ENCODE peak calls at places on chromosomes 3 and 15, in eight cellular contexts. One of them, this sample, is unnamed.
A peak's percentile ranks its signal among the peaks of the same experiment; 100 is the strongest.

GRCh38 chr15:25333049-25333448 is 105.8 kb downstream of the UBE3A start:
- DNase-seq in K562: no peak
- DNase-seq in IMR-90: no peak
- DNase-seq in neuronal stem cell: no peak
- DNase-seq in neural progenitor cell: no peak
- DNase-seq in GM23248: no peak
- DNase-seq in Karpas-422: no peak
- DNase-seq in HepG2: no peak
- DNase-seq in this sample: no peak

GRCh38 chr15:85006201-85006600 is 24.5 kb downstream of the PDE8A start:
- DNase-seq in Karpas-422: no peak
- DNase-seq in neural progenitor cell: no peak
- DNase-seq in IMR-90: no peak
- DNase-seq in K562: no peak
- DNase-seq in GM23248: no peak
- DNase-seq in HepG2: no peak
- DNase-seq in neuronal stem cell: no peak
- DNase-seq in this sample: no peak

GRCh38 chr3:17204049-17204650 is 319.4 kb downstream of the PLCL2 start:
- DNase-seq in IMR-90: no peak
- DNase-seq in HepG2: no peak
- DNase-seq in GM23248: no peak
- DNase-seq in neural progenitor cell: no peak
- DNase-seq in neuronal stem cell: no peak
- DNase-seq in K562: no peak
- DNase-seq in Karpas-422: no peak
- DNase-seq in this sample: no peak

GRCh38 chr3:171192176-171192854 is 165.8 kb upstream of the SLC2A2 start:
- DNase-seq in Karpas-422: no peak
- DNase-seq in neural progenitor cell: no peak
- DNase-seq in HepG2: no peak
- DNase-seq in K562: peak; percentile 92
- DNase-seq in GM23248: peak; percentile 77
- DNase-seq in neuronal stem cell: no peak
- DNase-seq in IMR-90: peak; percentile 94
- DNase-seq in this sample: no peak

GRCh38 chr3:186097663-186098451 is 11.0 kb downstream of the ETV5 start:
- DNase-seq in HepG2: peak; percentile 99
- DNase-seq in IMR-90: peak; percentile 78
- DNase-seq in Karpas-422: no peak
- DNase-seq in K562: peak; percentile 35
- DNase-seq in GM23248: peak; percentile 78
- DNase-seq in neural progenitor cell: peak; percentile 95
- DNase-seq in neuronal stem cell: peak; percentile 96
- DNase-seq in this sample: no peak

GRCh38 chr3:186121968-186122367 is 13.1 kb upstream of the ETV5 start:
- DNase-seq in neuronal stem cell: no peak
- DNase-seq in GM23248: no peak
- DNase-seq in HepG2: no peak
- DNase-seq in K562: no peak
- DNase-seq in Karpas-422: no peak
- DNase-seq in neural progenitor cell: no peak
- DNase-seq in IMR-90: no peak
- DNase-seq in this sample: no peak

GRCh38 chr3:63976166-63976861 is 47.0 kb downstream of the PSMD6 start:
- DNase-seq in neuronal stem cell: no peak
- DNase-seq in GM23248: peak; percentile 96
- DNase-seq in Karpas-422: no peak
- DNase-seq in HepG2: peak; percentile 62
- DNase-seq in neural progenitor cell: no peak
- DNase-seq in K562: no peak
- DNase-seq in IMR-90: peak; percentile 96
- DNase-seq in this sample: no peak

GRCh38 chr15:40308844-40309189 is 1.1 kb upstream of the PLCB2 start:
- DNase-seq in Karpas-422: no peak
- DNase-seq in K562: peak; percentile 71
- DNase-seq in IMR-90: no peak
- DNase-seq in HepG2: no peak
- DNase-seq in GM23248: no peak
- DNase-seq in neuronal stem cell: no peak
- DNase-seq in neural progenitor cell: no peak
- DNase-seq in this sample: no peak

GRCh38 chr3:113828605-113829004 is 10.0 kb upstream of the GRAMD1C start:
- DNase-seq in Karpas-422: no peak
- DNase-seq in neural progenitor cell: no peak
- DNase-seq in HepG2: no peak
- DNase-seq in neuronal stem cell: no peak
- DNase-seq in K562: no peak
- DNase-seq in IMR-90: no peak
- DNase-seq in GM23248: no peak
- DNase-seq in this sample: no peak

GRCh38 chr3:188936597-188937107 is 235.1 kb upstream of the TPRG1 start:
- DNase-seq in IMR-90: peak; percentile 22
- DNase-seq in K562: no peak
- DNase-seq in GM23248: no peak
- DNase-seq in HepG2: no peak
- DNase-seq in Karpas-422: no peak
- DNase-seq in neural progenitor cell: no peak
- DNase-seq in neuronal stem cell: no peak
- DNase-seq in this sample: no peak

GRCh38 chr3:168884353-168884903 is 779.1 kb downstream of the MECOM start:
- DNase-seq in GM23248: peak; percentile 93
- DNase-seq in Karpas-422: no peak
- DNase-seq in K562: no peak
- DNase-seq in IMR-90: peak; percentile 87
- DNase-seq in HepG2: no peak
- DNase-seq in neural progenitor cell: no peak
- DNase-seq in neuronal stem cell: no peak
- DNase-seq in this sample: no peak
- H3K9ac ChIP-seq in GM23248: peak overlapping the region; percentile 49
- H3K9ac ChIP-seq in Karpas-422: no peak overlapping the region
- H3K9ac ChIP-seq in K562: no peak overlapping the region
- H3K9ac ChIP-seq in IMR-90: no peak overlapping the region
- H3K9ac ChIP-seq in HepG2: no peak overlapping the region
- H3K9ac ChIP-seq in neural progenitor cell: no peak overlapping the region
- H3K9ac ChIP-seq in neuronal stem cell: no peak overlapping the region
- H3K9ac ChIP-seq in this sample: no peak overlapping the region

DNA sequence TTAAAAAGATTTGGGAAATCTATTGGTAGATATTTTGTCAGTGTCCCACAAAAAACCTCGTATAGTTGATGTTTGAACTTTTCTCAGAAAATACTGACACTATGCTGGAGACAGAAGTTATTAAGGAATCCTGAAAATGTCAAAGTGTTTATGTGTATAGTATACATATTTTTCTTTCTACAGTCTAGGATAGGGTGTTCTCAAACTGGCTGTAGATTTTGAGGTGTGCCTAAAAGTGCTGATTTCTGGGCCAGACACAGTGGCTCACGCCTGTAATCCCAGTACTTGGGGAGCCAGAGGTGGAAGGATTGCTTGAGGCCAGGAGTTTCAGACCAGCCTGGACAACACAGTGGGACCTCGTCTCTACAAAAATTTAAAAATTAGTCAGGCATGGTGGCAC is 322.0 kb downstream of the NLGN1 start:
- DNase-seq in K562: no peak
- DNase-seq in HepG2: no peak
- DNase-seq in GM23248: no peak
- DNase-seq in IMR-90: no peak
- DNase-seq in neural progenitor cell: no peak
- DNase-seq in Karpas-422: no peak
- DNase-seq in neuronal stem cell: no peak
- DNase-seq in this sample: no peak
- H3K4me2 ChIP-seq in K562: no peak overlapping the region
- H3K4me2 ChIP-seq in HepG2: no peak overlapping the region
- H3K4me2 ChIP-seq in GM23248: no peak overlapping the region
- H3K4me2 ChIP-seq in IMR-90: no peak overlapping the region
- H3K4me2 ChIP-seq in neural progenitor cell: peak overlapping the region; percentile 21
- H3K4me2 ChIP-seq in Karpas-422: no peak overlapping the region
- H3K4me2 ChIP-seq in neuronal stem cell: no peak overlapping the region
- H3K4me2 ChIP-seq in this sample: no peak overlapping the region

GRCh38 chr15:70199124-70199482 is 101.4 kb upstream of the TLE3 start:
- DNase-seq in neural progenitor cell: no peak
- DNase-seq in IMR-90: no peak
- DNase-seq in Karpas-422: no peak
- DNase-seq in HepG2: no peak
- DNase-seq in GM23248: no peak
- DNase-seq in K562: no peak
- DNase-seq in neuronal stem cell: no peak
- DNase-seq in this sample: no peak
- H3K9ac ChIP-seq in neural progenitor cell: no peak overlapping the region
- H3K9ac ChIP-seq in IMR-90: no peak overlapping the region
- H3K9ac ChIP-seq in Karpas-422: peak overlapping the region; percentile 83
- H3K9ac ChIP-seq in HepG2: no peak overlapping the region
- H3K9ac ChIP-seq in GM23248: no peak overlapping the region
- H3K9ac ChIP-seq in K562: no peak overlapping the region
- H3K9ac ChIP-seq in neuronal stem cell: no peak overlapping the region
- H3K9ac ChIP-seq in this sample: no peak overlapping the region

DNA sequence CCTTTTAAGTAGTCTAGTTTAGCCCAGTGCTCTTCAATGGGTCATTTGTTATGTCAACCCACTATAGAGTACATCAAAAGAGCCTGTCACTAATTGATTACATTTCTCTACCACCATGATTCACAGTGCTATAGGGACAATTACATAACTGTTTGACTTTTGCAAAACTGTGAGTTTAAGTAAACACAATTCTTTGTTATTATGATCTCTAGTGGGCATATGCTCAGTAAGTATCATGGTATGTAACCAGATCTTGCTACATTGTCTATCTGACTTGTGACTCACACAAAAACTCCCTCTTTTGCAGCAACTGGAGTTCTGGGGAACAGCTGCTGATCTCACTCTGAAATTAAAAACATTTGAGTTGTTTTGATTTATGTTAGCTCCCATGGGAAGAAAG is 470.6 kb downstream of the ROBO1 start:
- DNase-seq in K562: no peak
- DNase-seq in IMR-90: peak; percentile 97
- DNase-seq in GM23248: peak; percentile 90
- DNase-seq in neuronal stem cell: no peak
- DNase-seq in HepG2: peak; percentile 51
- DNase-seq in Karpas-422: no peak
- DNase-seq in neural progenitor cell: no peak
- DNase-seq in this sample: no peak
- H3K4me2 ChIP-seq in K562: no peak overlapping the region
- H3K4me2 ChIP-seq in IMR-90: peak overlapping the region; percentile 60
- H3K4me2 ChIP-seq in GM23248: peak overlapping the region; percentile 61
- H3K4me2 ChIP-seq in neuronal stem cell: no peak overlapping the region
- H3K4me2 ChIP-seq in HepG2: no peak overlapping the region
- H3K4me2 ChIP-seq in Karpas-422: no peak overlapping the region
- H3K4me2 ChIP-seq in neural progenitor cell: no peak overlapping the region
- H3K4me2 ChIP-seq in this sample: no peak overlapping the region

GRCh38 chr15:39211108-39211979 is 369.5 kb upstream of the THBS1 start:
- DNase-seq in neural progenitor cell: no peak
- DNase-seq in K562: no peak
- DNase-seq in Karpas-422: no peak
- DNase-seq in neuronal stem cell: no peak
- DNase-seq in GM23248: no peak
- DNase-seq in HepG2: peak; percentile 86
- DNase-seq in IMR-90: no peak
- DNase-seq in this sample: no peak

GRCh38 chr15:39209548-39210211 is 371.2 kb upstream of the THBS1 start:
- DNase-seq in neural progenitor cell: no peak
- DNase-seq in GM23248: no peak
- DNase-seq in IMR-90: no peak
- DNase-seq in Karpas-422: no peak
- DNase-seq in HepG2: peak; percentile 42
- DNase-seq in neuronal stem cell: no peak
- DNase-seq in K562: no peak
- DNase-seq in this sample: no peak

GRCh38 chr15:39216816-39217215 is 364.1 kb upstream of the THBS1 start:
- DNase-seq in HepG2: no peak
- DNase-seq in GM23248: no peak
- DNase-seq in IMR-90: no peak
- DNase-seq in K562: no peak
- DNase-seq in Karpas-422: no peak
- DNase-seq in neuronal stem cell: no peak
- DNase-seq in neural progenitor cell: no peak
- DNase-seq in this sample: no peak

GRCh38 chr15:39215006-39215405 is 365.9 kb upstream of the THBS1 start:
- DNase-seq in HepG2: no peak
- DNase-seq in IMR-90: no peak
- DNase-seq in K562: no peak
- DNase-seq in GM23248: no peak
- DNase-seq in neural progenitor cell: no peak
- DNase-seq in neuronal stem cell: no peak
- DNase-seq in Karpas-422: no peak
- DNase-seq in this sample: no peak

DNA sequence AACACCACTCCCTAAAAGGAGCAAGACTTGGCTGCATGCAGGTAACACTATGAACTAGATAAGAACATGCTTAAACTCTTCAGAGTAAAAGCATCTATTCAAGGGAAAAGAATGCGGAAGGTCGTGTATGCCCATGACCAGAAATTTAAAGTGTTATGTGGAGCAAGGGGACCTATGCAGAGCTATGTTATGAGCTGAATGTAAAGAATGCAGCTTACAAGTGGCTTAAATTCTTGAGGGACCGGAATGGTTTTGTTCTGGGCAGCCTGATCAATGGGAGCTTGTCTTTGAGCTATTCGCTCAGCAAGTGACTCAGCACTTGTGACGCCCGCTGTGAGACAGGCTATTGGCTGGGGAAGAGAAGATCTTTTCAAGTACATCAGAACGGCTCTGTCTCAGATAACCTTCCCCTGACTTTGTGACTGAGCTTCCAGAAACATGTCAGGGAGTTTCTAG is 367.5 kb upstream of the THBS1 start:
- DNase-seq in Karpas-422: no peak
- DNase-seq in neural progenitor cell: peak; percentile 92
- DNase-seq in K562: peak; percentile 52
- DNase-seq in neuronal stem cell: peak; percentile 88
- DNase-seq in GM23248: peak; percentile 69
- DNase-seq in IMR-90: peak; percentile 99
- DNase-seq in HepG2: peak; percentile 94
- DNase-seq in this sample: no peak
- H3K9ac ChIP-seq in Karpas-422: no peak overlapping the region
- H3K9ac ChIP-seq in neural progenitor cell: no peak overlapping the region
- H3K9ac ChIP-seq in K562: no peak overlapping the region
- H3K9ac ChIP-seq in neuronal stem cell: no peak overlapping the region
- H3K9ac ChIP-seq in GM23248: no peak overlapping the region
- H3K9ac ChIP-seq in IMR-90: peak overlapping the region; percentile 48
- H3K9ac ChIP-seq in HepG2: peak overlapping the region; percentile 44
- H3K9ac ChIP-seq in this sample: no peak overlapping the region